ENCODE peak calls at places on chromosomes 5 and 9, in ten cellular contexts. V, U, N, P, C, B, S, O, D and L are unnamed samples.
A peak's percentile ranks its signal among the peaks of the same experiment; 100 is the strongest.

GRCh38 chr5:72646467-72646866 is 139.3 kb upstream of the ZNF366 start:
- DNase-seq in V (no peak), U (no peak), N (no peak), P (no peak), C (no peak), B (no peak), S (no peak), O (no peak), D (no peak), L (no peak)

GRCh38 chr9:26264709-26265601 is 586.7 kb upstream of the TUSC1 start:
- DNase-seq in V (peak; percentile 90), U (no peak), N (no peak), P (no peak), C (peak; percentile 61), B (no peak), S (no peak), O (peak; percentile 98), D (no peak), L (peak; percentile 72)

GRCh38 chr5:173454764-173455598 is 126.8 kb upstream of the STC2 start:
- DNase-seq in V (peak; percentile 100), U (no peak), N (no peak), P (no peak), C (peak; percentile 81), B (no peak), S (peak; percentile 80), O (peak; percentile 99), D (no peak), L (peak; percentile 92)

GRCh38 chr5:118968925-118969375 is 19.4 kb downstream of the DTWD2 start:
- DNase-seq in V (no peak), U (no peak), N (no peak), P (no peak), C (peak; percentile 24), B (no peak), S (peak; percentile 61), O (no peak), D (no peak), L (no peak)

GRCh38 chr5:81878333-81878732 is 93.5 kb upstream of the ATG10 start:
- DNase-seq in V (peak; percentile 7), U (no peak), N (no peak), P (no peak), C (no peak), B (no peak), S (no peak), O (no peak), D (no peak), L (no peak)

GRCh38 chr5:127002390-127002789 is 28.0 kb downstream of the MARCHF3 start:
- DNase-seq in V (peak; percentile 68), U (no peak), N (no peak), P (no peak), C (peak; percentile 22), B (no peak), S (no peak), O (no peak), D (no peak), L (peak; percentile 3)

GRCh38 chr5:56440871-56441740 is 208.0 kb upstream of the ANKRD55 start:
- DNase-seq in V (peak; percentile 87), U (no peak), N (no peak), P (peak; percentile 12), C (peak; percentile 53), B (no peak), S (no peak), O (no peak), D (no peak), L (peak; percentile 22)

GRCh38 chr5:87121315-87122170 is 146.1 kb upstream of the RASA1 start:
- DNase-seq in V (peak; percentile 95), U (peak; percentile 45), N (no peak), P (no peak), C (peak; percentile 54), B (no peak), S (peak; percentile 34), O (peak; percentile 53), D (no peak), L (peak; percentile 46)

GRCh38 chr9:105119166-105119565 is 125.3 kb upstream of the SLC44A1 start:
- DNase-seq in V (no peak), U (no peak), N (no peak), P (no peak), C (no peak), B (no peak), S (no peak), O (no peak), D (no peak), L (no peak)

GRCh38 chr9:88534456-88535225 is at the start of gene NXNL2:
- DNase-seq in V (peak; percentile 84), U (peak; percentile 56), N (peak; percentile 30), P (peak; percentile 77), C (peak; percentile 94), B (peak; percentile 79), S (peak; percentile 89), O (no peak), D (no peak), L (peak; percentile 93)

GRCh38 chr5:130550553-130550940 is 614.5 kb downstream of the HINT1 start:
- DNase-seq in V (no peak), U (no peak), N (no peak), P (no peak), C (no peak), B (no peak), S (no peak), O (no peak), D (no peak), L (no peak)

GRCh38 chr9:134367061-134367460 is 40.8 kb downstream of the RXRA start:
- DNase-seq in V (no peak), U (no peak), N (no peak), P (no peak), C (no peak), B (no peak), S (no peak), O (no peak), D (no peak), L (no peak)

GRCh38 chr5:151612689-151613427 is 21.7 kb upstream of the FAT2 start:
- DNase-seq in V (no peak), U (peak; percentile 72), N (no peak), P (no peak), C (no peak), B (no peak), S (no peak), O (no peak), D (peak; percentile 7), L (peak; percentile 41)

GRCh38 chr9:112032733-112033132 is 136.1 kb downstream of the UGCG start:
- DNase-seq in V (peak; percentile 54), U (no peak), N (no peak), P (no peak), C (no peak), B (no peak), S (no peak), O (no peak), D (no peak), L (no peak)

GRCh38 chr5:32030226-32030625 is 143.9 kb downstream of the GOLPH3 start:
- DNase-seq in V (peak; percentile 35), U (no peak), N (no peak), P (no peak), C (no peak), B (no peak), S (no peak), O (no peak), D (no peak), L (no peak)

GRCh38 chr9:37908698-37909186 is 4.8 kb upstream of the SLC25A51 start:
- DNase-seq in V (peak; percentile 92), U (no peak), N (no peak), P (peak; percentile 42), C (peak; percentile 59), B (no peak), S (no peak), O (no peak), D (no peak), L (peak; percentile 67)

GRCh38 chr9:36745977-36746376 is 173.3 kb downstream of the MELK start:
- DNase-seq in V (no peak), U (no peak), N (no peak), P (no peak), C (no peak), B (no peak), S (no peak), O (no peak), D (no peak), L (no peak)

GRCh38 chr9:86406366-86406765 is 52.2 kb upstream of the TUT7 start:
- DNase-seq in V (peak; percentile 89), U (no peak), N (no peak), P (no peak), C (peak; percentile 63), B (no peak), S (no peak), O (no peak), D (no peak), L (no peak)

GRCh38 chr9:110143969-110144545 is 63.9 kb downstream of the C9orf152 start:
- DNase-seq in V (no peak), U (peak; percentile 57), N (no peak), P (no peak), C (no peak), B (no peak), S (no peak), O (no peak), D (no peak), L (no peak)

GRCh38 chr9:76562511-76562911 is 103.5 kb downstream of the GCNT1 start:
- DNase-seq in V (peak; percentile 79), U (no peak), N (no peak), P (no peak), C (peak; percentile 68), B (no peak), S (no peak), O (peak; percentile 37), D (no peak), L (no peak)

GRCh38 chr5:139369181-139369580 is 13.9 kb downstream of the SLC23A1 start:
- DNase-seq in V (peak; percentile 63), U (no peak), N (no peak), P (no peak), C (peak; percentile 13), B (no peak), S (no peak), O (peak; percentile 45), D (no peak), L (no peak)

GRCh38 chr5:97266576-97266975 is 83.5 kb upstream of the RIOK2 start:
- DNase-seq in V (peak; percentile 32), U (no peak), N (no peak), P (no peak), C (no peak), B (peak; percentile 14), S (peak; percentile 84), O (no peak), D (no peak), L (no peak)

GRCh38 chr9:94140791-94141790 is 56.8 kb downstream of the PTPDC1 start:
- DNase-seq in V (peak; percentile 34), U (no peak), N (no peak), P (no peak), C (peak; percentile 39), B (no peak), S (no peak), O (no peak), D (no peak), L (no peak)

GRCh38 chr5:38515648-38516047 is 40.8 kb downstream of the LIFR start:
- DNase-seq in V (peak; percentile 45), U (no peak), N (no peak), P (no peak), C (peak; percentile 53), B (no peak), S (no peak), O (no peak), D (no peak), L (peak; percentile 29)

GRCh38 chr5:130102995-130103394 is 198.7 kb downstream of the CHSY3 start:
- DNase-seq in V (no peak), U (no peak), N (no peak), P (no peak), C (no peak), B (no peak), S (no peak), O (no peak), D (no peak), L (no peak)

GRCh38 chr9:72633966-72634365 is 112.6 kb downstream of the TMC1 start:
- DNase-seq in V (peak; percentile 73), U (peak; percentile 48), N (no peak), P (no peak), C (peak; percentile 62), B (no peak), S (no peak), O (no peak), D (no peak), L (no peak)

GRCh38 chr5:52840286-52841050 is 52.8 kb downstream of the ITGA1 start:
- DNase-seq in V (peak; percentile 56), U (no peak), N (no peak), P (no peak), C (peak; percentile 42), B (no peak), S (peak; percentile 54), O (no peak), D (no peak), L (no peak)

GRCh38 chr5:31556461-31556860 is 24.4 kb downstream of the C5orf22 start:
- DNase-seq in V (no peak), U (no peak), N (no peak), P (no peak), C (peak; percentile 19), B (no peak), S (no peak), O (no peak), D (no peak), L (no peak)